ENCODE peak calls at places on chromosomes 7 and 10, in six cellular contexts. B, K, X, R, H and M are unnamed samples.

GRCh38 chr7:3300651-3301471 is at the start of gene SDK1:
- DNase-seq in B (peak), K (peak), X (peak), R (peak), H (peak), M (peak)

GRCh38 chr10:94902080-94902479 is 36.4 kb upstream of the CYP2C9 start:
- DNase-seq in B (no peak), K (no peak), X (no peak), R (no peak), H (no peak), M (no peak)

GRCh38 chr10:28939352-28940157 is 262.2 kb downstream of the BAMBI start:
- DNase-seq in B (no peak), K (no peak), X (no peak), R (no peak), H (peak), M (no peak)

GRCh38 chr10:17645591-17646345 is 1.8 kb downstream of the STAM start:
- DNase-seq in B (no peak), K (peak), X (no peak), R (peak), H (no peak), M (no peak)

GRCh38 chr10:106971411-106971831 is 193.1 kb downstream of the SORCS1 start:
- DNase-seq in B (no peak), K (no peak), X (no peak), R (no peak), H (no peak), M (no peak)

GRCh38 chr10:78931333-78932083 is 137.3 kb upstream of the ZMIZ1 start:
- DNase-seq in B (peak), K (peak), X (no peak), R (peak), H (peak), M (no peak)

GRCh38 chr7:88254721-88255120 is 34.9 kb upstream of the SRI start:
- DNase-seq in B (no peak), K (peak), X (no peak), R (peak), H (peak), M (peak)

GRCh38 chr10:59779656-59780521 is 26.6 kb upstream of the MRLN start:
- DNase-seq in B (no peak), K (no peak), X (no peak), R (no peak), H (no peak), M (no peak)

GRCh38 chr10:12681250-12681649 is 320.3 kb downstream of the CCDC3 start:
- DNase-seq in B (no peak), K (no peak), X (no peak), R (no peak), H (no peak), M (no peak)

GRCh38 chr10:64574371-64574770 is 1053.2 kb downstream of the REEP3 start:
- DNase-seq in B (peak), K (no peak), X (no peak), R (peak), H (peak), M (no peak)

GRCh38 chr7:155531686-155532085 is 14.7 kb downstream of the CNPY1 start:
- DNase-seq in B (no peak), K (no peak), X (no peak), R (peak), H (no peak), M (no peak)

GRCh38 chr7:155533827-155534690 is 12.3 kb downstream of the CNPY1 start:
- DNase-seq in B (peak), K (no peak), X (no peak), R (no peak), H (peak), M (no peak)

GRCh38 chr7:155534691-155535090 is 11.7 kb downstream of the CNPY1 start:
- DNase-seq in B (no peak), K (no peak), X (no peak), R (no peak), H (no peak), M (no peak)

GRCh38 chr7:155532792-155533119 is 13.6 kb downstream of the CNPY1 start:
- DNase-seq in B (no peak), K (no peak), X (no peak), R (no peak), H (no peak), M (no peak)

DNA sequence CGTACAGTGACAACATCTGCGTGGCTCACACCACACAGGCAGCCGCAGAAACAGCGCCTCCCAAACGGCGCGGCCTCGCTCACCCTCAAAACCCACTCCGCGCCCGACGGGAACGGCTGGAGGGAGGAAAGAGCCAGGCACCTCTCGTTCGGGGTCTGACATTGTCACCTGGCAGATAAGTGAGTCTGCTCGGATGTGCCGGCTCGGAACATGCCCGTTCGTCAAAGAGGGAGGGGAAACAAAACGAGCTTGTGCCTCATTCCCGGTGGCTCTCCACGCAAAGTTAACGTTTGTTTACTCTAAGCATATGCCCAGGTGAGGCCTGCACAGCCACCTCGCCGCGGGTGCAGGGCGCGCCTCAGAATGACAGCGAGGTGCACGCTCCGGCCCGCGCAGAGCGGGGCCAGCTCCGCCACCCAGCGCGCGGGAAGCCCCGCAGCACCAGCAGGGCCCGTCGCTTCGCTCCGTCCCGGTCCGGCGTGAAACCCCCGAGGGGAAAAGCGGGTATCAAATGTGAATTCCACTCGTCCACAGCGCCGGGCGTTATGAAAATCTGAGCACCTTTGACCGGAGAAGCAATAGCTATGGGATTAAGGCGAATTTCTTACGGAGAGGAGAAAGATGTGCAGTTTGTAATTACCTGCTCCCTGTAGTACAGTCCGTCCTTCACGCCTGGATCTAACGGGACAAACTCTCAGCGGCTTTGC is 13.1 kb downstream of the CNPY1 start:
- DNase-seq in B (peak), K (no peak), X (no peak), R (no peak), H (no peak), M (no peak)
- H3K4me3 ChIP-seq in B (peak), K (no peak), X (no peak), R (peak), H (no peak), M (no peak)

GRCh38 chr10:116593139-116593740 is 2.5 kb downstream of the PNLIPRP1 start:
- DNase-seq in B (no peak), K (no peak), X (no peak), R (no peak), H (no peak), M (no peak)

GRCh38 chr10:116589911-116590310 is 848 bp upstream of the PNLIPRP1 start:
- DNase-seq in B (no peak), K (no peak), X (no peak), R (no peak), H (no peak), M (no peak)

GRCh38 chr10:116590590-116591444 is at the start of gene PNLIPRP1:
- DNase-seq in B (no peak), K (no peak), X (no peak), R (no peak), H (no peak), M (no peak)

GRCh38 chr10:116587878-116588590 is 2.7 kb upstream of the PNLIPRP1 start:
- DNase-seq in B (no peak), K (no peak), X (no peak), R (no peak), H (no peak), M (no peak)

DNA sequence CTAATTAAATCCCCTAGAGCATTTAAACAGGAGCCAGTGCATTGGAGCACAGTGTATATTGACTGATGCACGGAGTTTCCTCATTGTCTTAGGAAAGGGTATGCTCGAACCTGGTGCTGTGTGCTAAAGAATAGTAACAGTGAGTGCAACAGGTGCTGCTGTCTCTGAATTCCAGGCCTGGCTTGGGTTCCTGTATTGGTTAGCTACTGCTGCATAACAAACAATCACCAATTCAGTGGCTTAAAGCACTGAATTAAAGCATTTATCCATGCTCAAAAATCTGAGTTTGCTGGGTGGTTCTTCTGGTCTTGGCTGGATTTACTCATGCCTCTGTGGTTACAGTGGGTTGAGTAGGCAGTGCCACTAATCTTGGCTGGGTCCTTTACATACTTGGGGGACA is 1.8 kb upstream of the PNLIPRP1 start:
- DNase-seq in B (no peak), K (no peak), X (no peak), R (no peak), H (no peak), M (no peak)
- TF ChIP-seq CTCF in B (no peak), K (no peak), X (no peak), R (no peak), H (no peak), M (no peak)

GRCh38 chr10:116098411-116099019 is 174.5 kb downstream of the GFRA1 start:
- DNase-seq in B (no peak), K (no peak), X (no peak), R (no peak), H (no peak), M (no peak)
- H2AFZ ChIP-seq in B (no peak), K (no peak), X (no peak), R (no peak), H (no peak), M (no peak)

GRCh38 chr10:24383681-24384106 is 174.8 kb downstream of the KIAA1217 start:
- DNase-seq in B (peak), K (peak), X (peak), R (peak), H (peak), M (peak)
- H3K4me3 ChIP-seq in B (no peak), K (peak), X (no peak), R (no peak), H (no peak), M (peak)

GRCh38 chr10:126461289-126461688 is 73.0 kb upstream of the ADAM12 start:
- DNase-seq in B (no peak), K (no peak), X (no peak), R (no peak), H (no peak), M (no peak)

GRCh38 chr10:126459878-126460481 is 71.7 kb upstream of the ADAM12 start:
- DNase-seq in B (no peak), K (peak), X (no peak), R (peak), H (peak), M (no peak)

GRCh38 chr10:126456632-126457031 is 68.4 kb upstream of the ADAM12 start:
- DNase-seq in B (no peak), K (no peak), X (no peak), R (no peak), H (no peak), M (no peak)

GRCh38 chr10:126458453-126458852 is 70.2 kb upstream of the ADAM12 start:
- DNase-seq in B (no peak), K (no peak), X (no peak), R (peak), H (peak), M (no peak)

DNA sequence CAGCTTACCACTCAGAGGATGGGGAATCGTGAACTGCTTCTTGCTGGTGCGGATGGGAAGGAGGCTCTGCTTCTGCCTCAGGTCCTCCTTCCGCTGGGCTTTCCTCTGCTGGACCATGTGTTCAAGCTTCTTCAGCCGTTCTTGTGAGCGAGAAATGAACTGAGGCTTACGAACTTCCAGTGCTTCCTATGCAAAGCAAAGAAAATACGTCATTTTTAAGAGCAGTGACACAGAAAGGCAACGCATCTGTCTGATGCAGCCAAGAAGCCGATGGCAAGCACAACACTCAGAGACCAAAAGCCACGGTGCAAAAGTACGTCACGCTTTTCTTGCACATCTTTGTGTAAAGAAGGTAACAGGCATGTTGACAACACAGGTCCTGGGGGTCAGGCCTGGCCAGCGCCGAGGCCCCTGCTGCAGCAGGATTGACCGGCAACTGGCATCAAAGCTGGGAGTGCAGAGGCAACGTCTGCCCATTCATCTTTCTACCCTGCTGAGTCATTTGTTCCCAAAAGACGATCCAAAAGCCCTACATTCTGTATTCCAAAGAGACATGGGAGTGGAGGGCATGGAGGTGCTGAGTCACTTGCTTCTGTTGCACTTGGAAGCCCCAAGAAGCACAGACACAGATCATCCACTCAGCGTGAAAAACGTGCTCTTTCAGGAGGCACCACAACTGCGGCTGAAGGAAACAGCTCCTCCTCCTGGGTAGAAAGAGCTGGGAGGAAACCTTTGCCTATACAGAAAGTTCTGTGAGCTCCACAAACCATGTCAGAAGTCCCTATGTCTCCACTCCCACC is 71.0 kb upstream of the ADAM12 start:
- DNase-seq in B (no peak), K (no peak), X (no peak), R (peak), H (peak), M (no peak)
- TF ChIP-seq CTCF in B (peak), K (no peak), X (no peak), R (no peak), H (peak), M (no peak)

DNA sequence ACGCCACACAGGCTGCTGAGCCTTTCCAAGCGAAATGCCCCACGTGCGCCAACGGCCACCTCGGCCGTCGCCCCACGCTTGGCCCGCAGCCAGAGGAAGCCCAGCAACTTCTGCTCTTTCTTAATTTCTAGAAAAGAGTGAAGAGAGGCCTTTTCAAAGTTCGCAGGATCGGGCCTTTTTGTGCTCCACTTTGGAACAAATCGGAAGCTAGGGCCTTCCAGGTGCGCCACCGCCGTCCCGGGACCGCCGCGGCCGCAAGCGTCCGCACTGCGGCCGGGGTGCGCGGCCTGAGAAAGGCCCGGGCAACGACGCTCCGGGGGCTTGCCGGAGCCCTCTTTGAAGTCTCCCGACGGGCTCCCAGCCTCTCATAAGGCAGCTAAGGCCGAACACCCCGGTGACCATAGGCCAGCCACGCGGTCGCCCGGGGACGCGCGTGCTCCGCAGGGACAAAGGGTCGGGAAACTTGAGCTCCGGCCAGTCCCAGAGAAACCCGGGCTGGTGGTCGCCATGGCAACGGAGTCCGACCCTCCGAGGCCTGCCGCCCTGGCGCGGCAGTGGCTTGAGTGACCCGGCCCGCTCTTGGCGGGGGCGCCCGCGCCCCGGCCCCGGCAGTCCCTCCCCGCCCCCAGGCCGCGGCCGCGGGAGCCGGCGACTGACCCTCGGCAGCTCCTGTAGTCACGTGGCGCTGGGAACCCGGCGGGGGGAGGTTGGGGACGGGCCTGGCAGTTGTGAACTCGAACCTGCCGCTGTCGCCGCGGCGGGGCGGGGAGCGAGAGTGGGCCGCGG is at the start of gene REPIN1:
- DNase-seq in B (peak), K (no peak), X (peak), R (peak), H (peak), M (no peak)
- H2AFZ ChIP-seq in B (peak), K (peak), X (peak), R (peak), H (peak), M (peak)

DNA sequence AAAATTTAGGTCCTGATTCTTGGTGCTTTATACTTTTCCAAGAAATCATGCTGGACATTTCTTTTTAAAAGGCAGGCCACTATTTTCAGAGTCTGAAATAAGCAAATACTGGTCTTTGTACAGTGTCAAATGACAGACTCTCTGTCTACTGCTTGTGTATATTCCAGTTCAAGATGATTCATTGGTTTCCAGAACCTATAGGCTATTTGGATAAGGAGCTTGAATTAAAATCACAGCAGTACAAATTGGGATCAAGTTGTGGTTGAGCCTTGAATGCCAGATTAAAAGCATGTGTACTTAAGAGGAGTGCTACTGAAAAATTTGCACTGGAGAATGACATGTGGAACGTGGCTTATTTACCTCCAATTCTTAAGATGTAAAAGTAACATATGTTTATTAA is 10.7 kb downstream of the KMT2E start:
- DNase-seq in B (no peak), K (no peak), X (no peak), R (peak), H (peak), M (no peak)
- H3K4me3 ChIP-seq in B (no peak), K (no peak), X (no peak), R (no peak), H (no peak), M (no peak)

GRCh38 chr7:94223375-94224084 is 171.2 kb upstream of the COL1A2 start:
- DNase-seq in B (no peak), K (peak), X (no peak), R (peak), H (peak), M (no peak)
- TF ChIP-seq CTCF in B (peak), K (no peak), X (peak), R (peak), H (peak), M (peak)

DNA sequence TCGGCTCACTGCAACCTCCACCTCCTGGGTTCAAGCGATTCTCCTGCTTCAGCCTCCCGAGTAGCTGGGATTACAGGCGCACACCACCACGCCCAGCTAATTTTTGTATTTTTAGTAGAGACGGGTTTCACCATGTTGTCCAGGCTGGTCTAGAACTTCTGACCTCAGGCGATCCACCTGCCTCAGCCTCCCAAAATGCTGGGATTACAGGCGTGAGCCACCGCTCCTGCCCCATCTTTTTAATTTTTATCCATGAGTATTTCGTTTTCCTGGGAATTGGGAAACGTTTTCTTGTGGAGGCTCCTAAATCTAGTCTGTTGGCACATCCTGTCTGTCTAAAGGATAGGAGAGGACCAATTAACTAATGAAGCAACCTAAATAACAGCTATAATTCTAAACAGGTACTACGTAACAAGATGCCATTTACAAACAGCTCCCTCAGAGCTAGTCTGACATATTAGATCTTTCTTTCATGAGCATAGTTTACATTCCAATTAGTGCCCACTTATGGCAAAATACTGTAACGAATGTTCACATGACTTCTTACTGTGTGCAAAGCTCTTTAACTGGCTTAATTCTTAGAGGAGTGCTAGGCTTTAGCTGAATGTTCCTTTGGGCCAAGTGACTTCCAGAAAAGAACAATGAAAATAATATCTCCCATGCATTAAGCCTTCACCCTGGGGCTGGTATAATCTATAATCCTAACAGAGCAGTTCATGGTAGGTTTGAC is 150.9 kb upstream of the YAE1 start:
- DNase-seq in B (no peak), K (no peak), X (no peak), R (no peak), H (no peak), M (no peak)
- H2AFZ ChIP-seq in B (no peak), K (no peak), X (no peak), R (no peak), H (no peak), M (no peak)